ENCODE peak calls at places on chromosomes 1 and 21, in four cellular contexts. R is astrocyte of the spinal cord, I is T-helper 1 cell, B is EH. A is an unnamed sample.

GRCh38 chr21:45545691-45546531 is 3.7 kb upstream of the SLC19A1 start:
- DNase-seq in B (no peak), R (no peak), I (no peak), A (no peak)

GRCh38 chr1:86429122-86429725 is 5.3 kb downstream of the CLCA2 start:
- DNase-seq in B (peak), I (no peak), R (peak), A (peak)

GRCh38 chr1:15550573-15550972 is 23.9 kb downstream of the DNAJC16 start:
- DNase-seq in I (no peak), B (no peak), R (no peak), A (no peak)

GRCh38 chr1:170619167-170620030 is 44.5 kb upstream of the PRRX1 start:
- DNase-seq in R (peak), I (no peak), B (peak), A (no peak)

GRCh38 chr1:202616355-202616910 is 93.8 kb downstream of the SYT2 start:
- DNase-seq in B (no peak), R (no peak), I (no peak), A (no peak)

GRCh38 chr1:32052887-32053286 is 19.9 kb upstream of the TMEM39B start:
- DNase-seq in B (peak), R (no peak), I (no peak), A (peak)

GRCh38 chr1:2975466-2976179 is 45.6 kb upstream of the ACTRT2 start:
- DNase-seq in B (no peak), R (no peak), I (no peak), A (no peak)

GRCh38 chr1:2914702-2915101 is 106.6 kb upstream of the ACTRT2 start:
- DNase-seq in B (no peak), I (no peak), R (no peak), A (no peak)

GRCh38 chr1:200749090-200749489 is 10.4 kb downstream of the CAMSAP2 start:
- DNase-seq in B (no peak), R (no peak), I (no peak), A (no peak)

GRCh38 chr1:1307261-1307907 is 346 bp downstream of the ACAP3 start:
- DNase-seq in R (no peak), I (no peak), B (peak), A (peak)

GRCh38 chr1:38037481-38037939 is 9.1 kb downstream of the POU3F1 start:
- DNase-seq in B (peak), R (no peak), I (no peak), A (no peak)

GRCh38 chr1:150558761-150559626 is 9.8 kb downstream of the ADAMTSL4 start:
- DNase-seq in I (no peak), R (no peak), B (no peak), A (peak)

GRCh38 chr1:23913212-23913880 is at the start of gene CNR2:
- DNase-seq in I (peak), R (no peak), B (no peak), A (no peak)

GRCh38 chr1:26126321-26127084 is 14.9 kb downstream of the PDIK1L start:
- DNase-seq in B (no peak), R (peak), I (peak), A (peak)

GRCh38 chr1:25996966-25997758 is 701 bp downstream of the PAFAH2 start:
- DNase-seq in I (peak), B (peak), R (peak), A (peak)

GRCh38 chr1:154880651-154881050 is 10.6 kb upstream of the KCNN3 start:
- DNase-seq in B (peak), I (no peak), R (no peak), A (peak)

GRCh38 chr1:7784492-7785071 is 491 bp downstream of the PER3 start:
- DNase-seq in R (no peak), I (no peak), B (peak), A (no peak)

GRCh38 chr1:36223373-36223995 is 759 bp upstream of the THRAP3 start:
- DNase-seq in I (peak), B (peak), R (peak), A (peak)

GRCh38 chr1:223731076-223731770 is 18.9 kb downstream of the CAPN2 start:
- DNase-seq in I (no peak), R (peak), B (peak), A (peak)

GRCh38 chr1:155064109-155064812 is 721 bp downstream of the EFNA4 start:
- DNase-seq in B (peak), I (no peak), R (no peak), A (peak)

GRCh38 chr1:179017383-179018326 is 8.0 kb upstream of the FAM20B start:
- DNase-seq in R (no peak), I (no peak), B (peak), A (no peak)

GRCh38 chr1:51636765-51637522 is 20.1 kb downstream of the OSBPL9 start:
- DNase-seq in R (peak), I (no peak), B (peak), A (peak)

GRCh38 chr1:184193451-184193850 is 141.9 kb downstream of the TSEN15 start:
- DNase-seq in I (no peak), B (no peak), R (no peak), A (no peak)

GRCh38 chr1:220841293-220841692 is 38.0 kb upstream of the HLX start:
- DNase-seq in I (no peak), B (peak), R (no peak), A (no peak)

GRCh38 chr1:241408170-241408569 is 51.2 kb upstream of the RGS7 start:
- DNase-seq in I (no peak), R (peak), B (peak), A (no peak)

GRCh38 chr1:40042337-40042736 is 1.8 kb downstream of the CAP1 start:
- DNase-seq in R (no peak), I (no peak), B (peak), A (no peak)

GRCh38 chr1:226827458-226827857 is 43.0 kb upstream of the PSEN2 start:
- DNase-seq in R (peak), I (no peak), B (peak), A (peak)

GRCh38 chr1:41380979-41381690 is 19.9 kb downstream of the FOXO6 start:
- DNase-seq in R (no peak), B (no peak), I (no peak), A (peak)

GRCh38 chr1:36339215-36339614 is 15.8 kb upstream of the EVA1B start:
- DNase-seq in B (no peak), I (no peak), R (no peak), A (no peak)

GRCh38 chr1:87478231-87478630 is 149.6 kb downstream of the LMO4 start:
- DNase-seq in B (peak), R (peak), I (no peak), A (peak)

GRCh38 chr1:208510192-208510952 is 266.2 kb upstream of the PLXNA2 start:
- DNase-seq in I (no peak), R (peak), B (peak), A (peak)

GRCh38 chr1:109482796-109483638 is 688 bp upstream of the ATXN7L2 start:
- DNase-seq in I (no peak), R (no peak), B (no peak), A (no peak)

GRCh38 chr1:67013573-67013972 is 40.4 kb downstream of the SLC35D1 start:
- DNase-seq in B (peak), R (peak), I (peak), A (peak)

GRCh38 chr1:231663211-231663792 is 36.7 kb downstream of the DISC1 start:
- DNase-seq in R (peak), B (peak), I (no peak), A (peak)

GRCh38 chr1:226134170-226135058 is 52.1 kb downstream of the ACBD3 start:
- DNase-seq in R (no peak), B (no peak), I (no peak), A (no peak)

GRCh38 chr1:166153641-166154350 is 13.0 kb downstream of the FAM78B start:
- DNase-seq in R (no peak), I (no peak), B (no peak), A (no peak)

GRCh38 chr1:25037174-25038074 is 107.3 kb upstream of the RUNX3 start:
- DNase-seq in R (peak), I (peak), B (peak), A (peak)

GRCh38 chr1:83857108-83857507 is 141.8 kb downstream of the TTLL7 start:
- DNase-seq in B (peak), I (no peak), R (peak), A (peak)

GRCh38 chr1:155061381-155062150 is 2.0 kb upstream of the EFNA4 start:
- DNase-seq in R (peak), B (peak), I (peak), A (peak)